ENCODE peak calls at places on chromosomes 6 and 20, in four cellular contexts. H is IMR-90, R is SK-N-SH, J is PC-9. Y is an unnamed sample.
A peak's percentile ranks its signal among the peaks of the same experiment; 100 is the strongest.

GRCh38 chr6:84771732-84772131 is 7.3 kb upstream of the TBX18 start:
- DNase-seq in R (no peak), J (no peak), H (no peak), Y (no peak)

GRCh38 chr20:20295621-20296498 is 72.0 kb upstream of the INSM1 start:
- DNase-seq in H (no peak), J (no peak), R (no peak), Y (no peak)

GRCh38 chr6:85677243-85677956 is 34.7 kb upstream of the SYNCRIP start:
- DNase-seq in H (no peak), R (no peak), J (no peak), Y (peak; percentile 59)

GRCh38 chr6:24867104-24867703 is 68.5 kb upstream of the ARMH2 start:
- DNase-seq in R (no peak), H (no peak), J (no peak), Y (no peak)

GRCh38 chr6:119524410-119524809 is 174.8 kb upstream of the MAN1A1 start:
- DNase-seq in H (no peak), J (no peak), R (no peak), Y (no peak)

GRCh38 chr6:28751514-28751913 is 172.3 kb downstream of the TRIM27 start:
- DNase-seq in R (no peak), H (no peak), J (no peak), Y (no peak)

GRCh38 chr6:165602291-165602690 is 60.8 kb downstream of the PDE10A start:
- DNase-seq in R (no peak), J (no peak), H (no peak), Y (no peak)

GRCh38 chr20:43844778-43845614 is 69.7 kb upstream of the TOX2 start:
- DNase-seq in R (no peak), H (peak; percentile 95), J (peak; percentile 80), Y (peak; percentile 60)

GRCh38 chr6:33851959-33852358 is 48.2 kb upstream of the MLN start:
- DNase-seq in R (no peak), J (peak; percentile 23), H (no peak), Y (peak; percentile 45)

GRCh38 chr20:25284131-25284601 is 36.3 kb downstream of the PYGB start:
- DNase-seq in R (no peak), J (no peak), H (no peak), Y (no peak)

GRCh38 chr20:1174787-1175186 is 10.0 kb downstream of the TMEM74B start:
- DNase-seq in H (no peak), R (no peak), J (no peak), Y (no peak)
- H3K4me1 ChIP-seq in H (no peaks in the 10 kb centered on the region), R (no peaks in the 10 kb centered on the region), J (no peaks in the 10 kb centered on the region), Y (peaks cover under 1% of the 10 kb centered on the region)

GRCh38 chr20:62012631-62013030 is 53.0 kb downstream of the TAF4 start:
- DNase-seq in R (no peak), J (no peak), H (no peak), Y (no peak)
- H4K20me1 ChIP-seq in R (peaks cover 9% of the 10 kb centered on the region), J (peaks cover 39% of the 10 kb centered on the region), H (peaks cover 32% of the 10 kb centered on the region), Y (peaks cover 12% of the 10 kb centered on the region)

DNA sequence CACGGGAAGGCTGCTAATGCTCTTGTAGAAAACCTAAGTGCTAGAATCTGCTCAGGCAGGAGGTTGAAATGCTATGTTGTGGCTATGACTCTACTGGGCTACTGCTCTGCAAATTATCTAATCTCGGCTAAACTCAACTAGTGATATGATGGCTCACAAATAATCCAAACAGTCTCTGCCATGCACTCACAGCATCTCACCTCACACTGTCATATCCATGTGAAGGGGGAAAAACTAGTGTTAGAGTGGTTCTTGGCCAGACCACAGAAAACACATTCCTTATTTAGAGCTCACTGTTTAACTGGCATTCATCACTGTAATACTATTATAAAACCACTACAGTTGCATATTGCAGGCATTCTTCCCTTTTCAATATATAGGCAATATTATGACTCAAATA is 81.8 kb upstream of the DST start:
- DNase-seq in H (peak; percentile 76), R (no peak), J (no peak), Y (no peak)
- H3K4me2 ChIP-seq in H (no peak overlapping the region), R (peak overlapping the region; percentile 22), J (no peak overlapping the region), Y (no peak overlapping the region)

DNA sequence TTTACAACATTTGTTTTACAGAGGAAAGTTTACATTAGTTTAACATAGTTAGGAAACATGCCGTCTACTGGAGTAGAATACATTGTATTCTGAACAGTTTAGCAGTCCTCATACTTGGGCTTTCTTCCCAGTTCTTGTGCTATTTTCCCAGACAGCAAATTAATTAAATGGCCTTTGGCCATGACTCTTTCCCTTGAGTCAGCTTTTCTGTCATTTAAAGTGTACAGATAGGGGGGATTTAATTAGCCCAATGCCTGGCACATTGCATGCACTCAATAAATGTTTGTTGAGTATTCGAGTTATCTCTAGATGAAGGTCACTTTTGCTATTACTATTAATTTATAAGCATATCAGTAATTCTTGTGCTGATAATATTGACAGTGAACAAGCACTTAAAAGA is 1.6 kb downstream of the TMEM244 start:
- DNase-seq in H (peak; percentile 54), R (no peak), J (no peak), Y (no peak)
- H3K4me1 ChIP-seq in H (peaks cover 10% of the 10 kb centered on the region), R (no peaks in the 10 kb centered on the region), J (peaks cover 3% of the 10 kb centered on the region), Y (no peaks in the 10 kb centered on the region)

Y was measured in Karpas-422.